ENCODE peak calls at places on chromosomes 3 and 15, in five cellular contexts. S, Q, G, W and L are unnamed samples.

GRCh38 chr3:194104041-194104751 is 31.8 kb upstream of the HES1 start:
- DNase-seq in S (peak), Q (no peak), G (no peak), W (no peak), L (no peak)

GRCh38 chr3:50417637-50418033 is 58.3 kb upstream of the TMEM115 start:
- DNase-seq in S (no peak), Q (no peak), G (no peak), W (no peak), L (no peak)

GRCh38 chr3:174330303-174330702 is 528.8 kb upstream of the NAALADL2 start:
- DNase-seq in S (no peak), Q (no peak), G (peak), W (no peak), L (peak)

GRCh38 chr15:51108933-51109550 is 14.3 kb upstream of the TNFAIP8L3 start:
- DNase-seq in S (no peak), Q (no peak), G (peak), W (no peak), L (no peak)

GRCh38 chr3:110138966-110139555 is 801.7 kb upstream of the DPPA4 start:
- DNase-seq in S (no peak), Q (no peak), G (no peak), W (no peak), L (no peak)

GRCh38 chr15:33242669-33243191 is 48.2 kb upstream of the FMN1 start:
- DNase-seq in S (no peak), Q (no peak), G (peak), W (no peak), L (no peak)

GRCh38 chr15:71153823-71154524 is 38.7 kb downstream of the THSD4 start:
- DNase-seq in S (no peak), Q (no peak), G (no peak), W (no peak), L (peak)

GRCh38 chr15:75840659-75841058 is 2.6 kb upstream of the UBE2Q2 start:
- DNase-seq in S (no peak), Q (peak), G (peak), W (no peak), L (peak)

GRCh38 chr3:149648525-149648924 is 9.3 kb downstream of the WWTR1 start:
- DNase-seq in S (no peak), Q (no peak), G (peak), W (no peak), L (peak)

GRCh38 chr3:72044231-72044935 is 259.4 kb upstream of the PROK2 start:
- DNase-seq in S (no peak), Q (no peak), G (no peak), W (no peak), L (no peak)

GRCh38 chr3:192935441-192935840 is 17.8 kb upstream of the MB21D2 start:
- DNase-seq in S (no peak), Q (no peak), G (no peak), W (no peak), L (no peak)

GRCh38 chr3:42213417-42213816 is 52.6 kb downstream of the CCK start:
- DNase-seq in S (peak), Q (no peak), G (no peak), W (no peak), L (no peak)

GRCh38 chr3:81451611-81452010 is 309.8 kb downstream of the GBE1 start:
- DNase-seq in S (no peak), Q (no peak), G (peak), W (no peak), L (no peak)

GRCh38 chr3:119230745-119231144 is 9.9 kb downstream of the B4GALT4 start:
- DNase-seq in S (no peak), Q (no peak), G (no peak), W (no peak), L (no peak)

GRCh38 chr3:198032039-198032438 is 72.0 kb downstream of the LMLN start:
- DNase-seq in S (no peak), Q (no peak), G (no peak), W (no peak), L (no peak)

GRCh38 chr15:57172925-57173324 is 203.4 kb upstream of the CGNL1 start:
- DNase-seq in S (no peak), Q (no peak), G (peak), W (no peak), L (no peak)

GRCh38 chr15:43229977-43230376 is 9.2 kb upstream of the EPB42 start:
- DNase-seq in S (no peak), Q (no peak), G (no peak), W (no peak), L (no peak)

GRCh38 chr15:64354683-64355558 is 1.1 kb downstream of the CSNK1G1 start:
- DNase-seq in S (peak), Q (no peak), G (no peak), W (no peak), L (no peak)

GRCh38 chr3:186613637-186614265 is 891 bp downstream of the AHSG start:
- DNase-seq in S (no peak), Q (no peak), G (no peak), W (no peak), L (no peak)

GRCh38 chr3:71504250-71505036 is 79.1 kb downstream of the FOXP1 start:
- DNase-seq in S (no peak), Q (peak), G (peak), W (no peak), L (peak)

GRCh38 chr15:36313021-36313420 is 266.4 kb upstream of the CDIN1 start:
- DNase-seq in S (no peak), Q (no peak), G (no peak), W (no peak), L (peak)

GRCh38 chr3:116030131-116030850 is 407.0 kb downstream of the GAP43 start:
- DNase-seq in S (no peak), Q (no peak), G (no peak), W (no peak), L (no peak)

GRCh38 chr15:25844981-25845680 is 18.0 kb downstream of the ATP10A start:
- DNase-seq in S (no peak), Q (no peak), G (no peak), W (no peak), L (no peak)

GRCh38 chr15:78565951-78566774 is 843 bp downstream of the CHRNA5 start:
- DNase-seq in S (no peak), Q (peak), G (peak), W (no peak), L (peak)

GRCh38 chr3:25386686-25387271 is 41.3 kb upstream of the RARB start:
- DNase-seq in S (no peak), Q (no peak), G (no peak), W (no peak), L (no peak)

GRCh38 chr3:140050977-140051957 is 116.3 kb downstream of the CLSTN2 start:
- DNase-seq in S (no peak), Q (no peak), G (no peak), W (no peak), L (peak)

GRCh38 chr3:20975221-20975620 is 775.8 kb downstream of the ZNF385D start:
- DNase-seq in S (no peak), Q (no peak), G (peak), W (no peak), L (no peak)

GRCh38 chr3:38658886-38659285 is 9.4 kb upstream of the SCN5A start:
- DNase-seq in S (no peak), Q (no peak), G (no peak), W (no peak), L (no peak)

GRCh38 chr3:122793568-122794416 is at the start of gene HSPBAP1:
- DNase-seq in S (peak), Q (peak), G (peak), W (peak), L (peak)

GRCh38 chr3:72259755-72260589 is 475.0 kb upstream of the PROK2 start:
- DNase-seq in S (no peak), Q (no peak), G (no peak), W (no peak), L (no peak)

GRCh38 chr15:93846148-93846547 is 385.2 kb upstream of the MCTP2 start:
- DNase-seq in S (no peak), Q (no peak), G (no peak), W (no peak), L (no peak)

GRCh38 chr3:60584250-60584649 is 667.0 kb downstream of the FHIT start:
- DNase-seq in S (no peak), Q (no peak), G (no peak), W (no peak), L (no peak)

GRCh38 chr15:23869391-23869790 is 182.3 kb upstream of the NDN start:
- DNase-seq in S (no peak), Q (no peak), G (no peak), W (no peak), L (no peak)

GRCh38 chr3:197756704-197757103 is 7.0 kb downstream of the FYTTD1 start:
- DNase-seq in S (no peak), Q (no peak), G (no peak), W (no peak), L (no peak)

GRCh38 chr3:184155644-184156521 is 706 bp downstream of the DVL3 start:
- DNase-seq in S (peak), Q (no peak), G (no peak), W (no peak), L (peak)

GRCh38 chr3:139745831-139746230 is 68.1 kb upstream of the NMNAT3 start:
- DNase-seq in S (no peak), Q (no peak), G (peak), W (no peak), L (peak)

GRCh38 chr3:171173732-171174131 is 147.2 kb upstream of the SLC2A2 start:
- DNase-seq in S (no peak), Q (no peak), G (no peak), W (no peak), L (no peak)

GRCh38 chr3:171169443-171169842 is 142.9 kb upstream of the SLC2A2 start:
- DNase-seq in S (no peak), Q (no peak), G (no peak), W (no peak), L (no peak)

GRCh38 chr3:171168551-171168950 is 142.0 kb upstream of the SLC2A2 start:
- DNase-seq in S (no peak), Q (no peak), G (no peak), W (no peak), L (no peak)

GRCh38 chr3:171169866-171170265 is 143.3 kb upstream of the SLC2A2 start:
- DNase-seq in S (no peak), Q (no peak), G (no peak), W (no peak), L (no peak)

DNA sequence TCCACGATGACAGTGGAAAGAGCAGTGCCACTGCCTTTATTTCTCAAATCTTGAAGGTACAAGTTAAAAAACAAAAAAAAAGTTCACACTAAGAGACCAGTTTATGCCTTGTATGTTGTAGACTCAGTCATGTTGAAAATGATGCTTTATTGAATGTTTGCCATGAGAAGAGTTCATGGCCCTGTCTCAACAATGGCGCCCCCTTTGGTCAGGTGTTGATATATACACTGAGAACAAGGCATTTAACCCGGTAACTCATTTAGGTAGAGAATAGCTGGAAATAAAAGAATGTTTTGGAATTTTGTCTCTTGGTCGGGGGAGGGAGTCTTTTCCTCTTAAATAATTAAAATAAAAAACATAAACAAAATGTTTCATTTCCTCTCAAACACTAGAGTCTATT is 145.6 kb upstream of the SLC2A2 start:
- DNase-seq in S (no peak), Q (no peak), G (no peak), W (no peak), L (no peak)
- TF ChIP-seq CTCF in S (no peak), Q (peak), G (peak), W (no peak), L (no peak)

GRCh38 chr3:36409862-36410261 is 29.6 kb downstream of the STAC start:
- DNase-seq in S (no peak), Q (no peak), G (no peak), W (no peak), L (no peak)

GRCh38 chr3:36403661-36404060 is 23.4 kb downstream of the STAC start:
- DNase-seq in S (no peak), Q (no peak), G (no peak), W (no peak), L (no peak)

GRCh38 chr3:36405193-36405592 is 24.9 kb downstream of the STAC start:
- DNase-seq in S (no peak), Q (no peak), G (no peak), W (no peak), L (no peak)

DNA sequence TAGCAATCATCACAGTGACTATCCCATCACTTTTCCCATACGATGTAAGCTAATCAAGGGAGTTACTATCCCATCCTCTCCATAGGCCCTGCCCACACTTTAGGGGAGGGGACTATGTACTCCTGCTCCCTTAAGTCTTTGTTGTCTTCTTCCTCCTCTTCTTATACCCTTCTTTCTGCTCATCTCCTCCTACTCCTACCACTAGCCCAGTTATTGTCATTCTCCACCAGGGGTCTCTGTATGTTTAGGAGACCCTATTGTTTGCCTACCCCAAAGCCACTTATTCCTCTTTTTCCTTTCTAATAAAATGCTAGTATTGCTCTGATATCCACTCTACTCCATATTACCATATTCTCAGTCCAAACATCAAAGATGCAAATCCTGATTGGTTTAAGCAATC is 27.8 kb downstream of the STAC start:
- DNase-seq in S (no peak), Q (peak), G (no peak), W (no peak), L (no peak)
- TF ChIP-seq CTCF in S (no peak), Q (peak), G (peak), W (no peak), L (no peak)

GRCh38 chr15:66195621-66196230 is 57.8 kb downstream of the MEGF11 start:
- DNase-seq in S (no peak), Q (no peak), G (no peak), W (no peak), L (no peak)
- TF ChIP-seq CTCF in S (no peak), Q (no peak), G (no peak), W (no peak), L (no peak)

GRCh38 chr3:100973594-100973993 is 19.6 kb downstream of the ABI3BP start:
- DNase-seq in S (no peak), Q (no peak), G (no peak), W (no peak), L (no peak)

GRCh38 chr3:100971776-100972175 is 21.4 kb downstream of the ABI3BP start:
- DNase-seq in S (no peak), Q (no peak), G (no peak), W (no peak), L (no peak)

GRCh38 chr3:100970537-100970936 is 22.7 kb downstream of the ABI3BP start:
- DNase-seq in S (no peak), Q (no peak), G (no peak), W (no peak), L (no peak)

GRCh38 chr3:100972293-100972692 is 20.9 kb downstream of the ABI3BP start:
- DNase-seq in S (no peak), Q (no peak), G (no peak), W (no peak), L (no peak)

GRCh38 chr3:100972867-100973266 is 20.4 kb downstream of the ABI3BP start:
- DNase-seq in S (no peak), Q (no peak), G (no peak), W (no peak), L (no peak)
- TF ChIP-seq CTCF in S (no peak), Q (no peak), G (no peak), W (no peak), L (no peak)

GRCh38 chr3:53267766-53268165 is 11.9 kb upstream of the TKT start:
- DNase-seq in S (no peak), Q (no peak), G (no peak), W (no peak), L (no peak)

GRCh38 chr3:53274938-53275666 is 19.3 kb upstream of the TKT start:
- DNase-seq in S (no peak), Q (no peak), G (no peak), W (no peak), L (no peak)

GRCh38 chr3:53273271-53273670 is 17.4 kb upstream of the TKT start:
- DNase-seq in S (no peak), Q (no peak), G (no peak), W (no peak), L (no peak)

GRCh38 chr3:53264718-53265117 is 8.9 kb upstream of the TKT start:
- DNase-seq in S (no peak), Q (no peak), G (no peak), W (no peak), L (no peak)

DNA sequence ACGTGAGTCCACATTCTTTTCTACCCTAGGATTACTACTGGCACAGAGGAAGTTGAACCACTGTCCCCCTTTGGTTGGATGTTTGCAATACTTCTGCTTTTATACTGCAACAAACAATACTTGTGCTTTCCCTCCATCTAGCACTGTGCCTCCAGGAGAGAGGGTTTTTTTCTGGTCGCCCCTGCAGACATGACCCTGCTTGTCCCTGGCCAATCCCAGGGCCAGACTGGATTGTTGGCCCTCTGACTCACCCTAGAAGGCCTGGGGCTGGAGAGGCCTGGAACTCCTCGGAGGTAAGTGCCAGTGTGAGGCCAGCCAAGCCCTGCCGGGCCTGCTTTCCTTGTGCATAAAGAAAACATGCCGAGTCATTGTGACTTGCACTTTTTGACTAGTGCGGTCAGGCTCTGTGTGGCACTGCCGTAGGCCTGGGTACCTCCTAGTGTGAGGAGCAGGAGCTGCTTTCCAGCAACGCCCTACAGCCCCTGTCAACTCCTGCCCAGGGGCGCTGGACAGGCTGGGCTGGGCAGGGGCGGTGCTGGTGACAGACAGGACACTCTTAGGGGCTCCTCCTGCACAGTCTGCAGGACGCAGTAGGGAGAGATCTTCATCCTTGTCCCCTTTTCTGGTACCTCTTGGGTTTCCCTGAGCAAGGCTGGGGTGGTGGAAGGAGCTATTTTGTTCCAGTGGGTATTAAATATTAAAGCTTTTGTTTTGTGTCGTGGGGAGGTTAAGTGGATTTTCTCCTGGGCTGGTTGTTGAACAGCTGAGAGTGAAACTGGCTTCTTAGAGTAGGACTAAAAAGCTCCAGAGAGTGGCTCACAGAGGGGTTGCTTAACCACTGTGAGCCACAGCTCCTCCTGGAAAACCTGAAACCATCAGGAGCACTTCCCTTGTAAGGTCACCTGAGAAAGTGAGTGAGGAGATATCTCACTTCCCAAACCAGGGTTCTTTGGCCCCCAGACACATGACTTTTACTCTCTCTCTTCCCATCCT is 14.4 kb upstream of the TKT start:
- DNase-seq in S (peak), Q (peak), G (peak), W (no peak), L (peak)
- TF ChIP-seq CTCF in S (no peak), Q (no peak), G (no peak), W (no peak), L (no peak)